ENCODE peak calls at places on chromosomes 2 and 18, in five cellular contexts. One of them, this sample, is unnamed.

GRCh38 chr2:35468271-35468670 is 887.3 kb upstream of the CRIM1 start:
- DNase-seq in brain microvascular endothelial cell: peak
- DNase-seq in aorta: no peak
- DNase-seq in endodermal cell: no peak
- DNase-seq in CD4-positive, alpha-beta T cell: no peak
- DNase-seq in this sample: no peak

GRCh38 chr2:229342376-229342775 is 71.3 kb upstream of the PID1 start:
- DNase-seq in brain microvascular endothelial cell: no peak
- DNase-seq in aorta: peak
- DNase-seq in endodermal cell: peak
- DNase-seq in CD4-positive, alpha-beta T cell: no peak
- DNase-seq in this sample: peak

GRCh38 chr2:225566798-225567197 is 167.3 kb downstream of the NYAP2 start:
- DNase-seq in brain microvascular endothelial cell: no peak
- DNase-seq in aorta: no peak
- DNase-seq in endodermal cell: no peak
- DNase-seq in CD4-positive, alpha-beta T cell: no peak
- DNase-seq in this sample: no peak

GRCh38 chr2:170554278-170554955 is 160.7 kb upstream of the SP5 start:
- DNase-seq in brain microvascular endothelial cell: peak
- DNase-seq in aorta: peak
- DNase-seq in endodermal cell: no peak
- DNase-seq in CD4-positive, alpha-beta T cell: no peak
- DNase-seq in this sample: peak

GRCh38 chr2:50143822-50144575 is 887.9 kb downstream of the NRXN1 start:
- DNase-seq in brain microvascular endothelial cell: peak
- DNase-seq in aorta: no peak
- DNase-seq in endodermal cell: peak
- DNase-seq in CD4-positive, alpha-beta T cell: no peak
- DNase-seq in this sample: peak

GRCh38 chr2:216298719-216299118 is 73.6 kb downstream of the MARCHF4 start:
- DNase-seq in brain microvascular endothelial cell: peak
- DNase-seq in aorta: no peak
- DNase-seq in endodermal cell: no peak
- DNase-seq in CD4-positive, alpha-beta T cell: no peak
- DNase-seq in this sample: peak

GRCh38 chr2:152635635-152636298 is 81.5 kb downstream of the PRPF40A start:
- DNase-seq in brain microvascular endothelial cell: peak
- DNase-seq in aorta: peak
- DNase-seq in endodermal cell: peak
- DNase-seq in CD4-positive, alpha-beta T cell: peak
- DNase-seq in this sample: peak

GRCh38 chr2:20478961-20479360 is 32.1 kb downstream of the RHOB start:
- DNase-seq in brain microvascular endothelial cell: no peak
- DNase-seq in aorta: no peak
- DNase-seq in endodermal cell: peak
- DNase-seq in CD4-positive, alpha-beta T cell: no peak
- DNase-seq in this sample: no peak

GRCh38 chr2:74845991-74846390 is 12.1 kb downstream of the HK2 start:
- DNase-seq in brain microvascular endothelial cell: no peak
- DNase-seq in aorta: no peak
- DNase-seq in endodermal cell: no peak
- DNase-seq in CD4-positive, alpha-beta T cell: no peak
- DNase-seq in this sample: no peak

GRCh38 chr2:223554923-223555322 is 47.2 kb downstream of the SCG2 start:
- DNase-seq in brain microvascular endothelial cell: no peak
- DNase-seq in aorta: no peak
- DNase-seq in endodermal cell: no peak
- DNase-seq in CD4-positive, alpha-beta T cell: no peak
- DNase-seq in this sample: no peak

GRCh38 chr2:217077841-217078407 is 218.1 kb upstream of the TNP1 start:
- DNase-seq in brain microvascular endothelial cell: no peak
- DNase-seq in aorta: no peak
- DNase-seq in endodermal cell: peak
- DNase-seq in CD4-positive, alpha-beta T cell: no peak
- DNase-seq in this sample: no peak

GRCh38 chr2:152582081-152582480 is 135.2 kb downstream of the PRPF40A start:
- DNase-seq in brain microvascular endothelial cell: no peak
- DNase-seq in aorta: no peak
- DNase-seq in endodermal cell: no peak
- DNase-seq in CD4-positive, alpha-beta T cell: no peak
- DNase-seq in this sample: no peak

GRCh38 chr2:176540995-176541394 is 271.8 kb downstream of the MTX2 start:
- DNase-seq in brain microvascular endothelial cell: no peak
- DNase-seq in aorta: no peak
- DNase-seq in endodermal cell: no peak
- DNase-seq in CD4-positive, alpha-beta T cell: no peak
- DNase-seq in this sample: no peak

GRCh38 chr2:212539145-212539880 is 711 bp upstream of the ERBB4 start:
- DNase-seq in brain microvascular endothelial cell: no peak
- DNase-seq in aorta: peak
- DNase-seq in endodermal cell: peak
- DNase-seq in CD4-positive, alpha-beta T cell: no peak
- DNase-seq in this sample: peak

GRCh38 chr2:149906871-149907270 is 319.3 kb upstream of the MMADHC start:
- DNase-seq in brain microvascular endothelial cell: no peak
- DNase-seq in aorta: no peak
- DNase-seq in endodermal cell: no peak
- DNase-seq in CD4-positive, alpha-beta T cell: no peak
- DNase-seq in this sample: no peak

GRCh38 chr2:149902104-149902503 is 314.5 kb upstream of the MMADHC start:
- DNase-seq in brain microvascular endothelial cell: no peak
- DNase-seq in aorta: peak
- DNase-seq in endodermal cell: no peak
- DNase-seq in CD4-positive, alpha-beta T cell: no peak
- DNase-seq in this sample: no peak

GRCh38 chr2:149903626-149904025 is 316.1 kb upstream of the MMADHC start:
- DNase-seq in brain microvascular endothelial cell: no peak
- DNase-seq in aorta: no peak
- DNase-seq in endodermal cell: no peak
- DNase-seq in CD4-positive, alpha-beta T cell: no peak
- DNase-seq in this sample: no peak

GRCh38 chr2:149904816-149905215 is 317.2 kb upstream of the MMADHC start:
- DNase-seq in brain microvascular endothelial cell: no peak
- DNase-seq in aorta: no peak
- DNase-seq in endodermal cell: no peak
- DNase-seq in CD4-positive, alpha-beta T cell: no peak
- DNase-seq in this sample: no peak

DNA sequence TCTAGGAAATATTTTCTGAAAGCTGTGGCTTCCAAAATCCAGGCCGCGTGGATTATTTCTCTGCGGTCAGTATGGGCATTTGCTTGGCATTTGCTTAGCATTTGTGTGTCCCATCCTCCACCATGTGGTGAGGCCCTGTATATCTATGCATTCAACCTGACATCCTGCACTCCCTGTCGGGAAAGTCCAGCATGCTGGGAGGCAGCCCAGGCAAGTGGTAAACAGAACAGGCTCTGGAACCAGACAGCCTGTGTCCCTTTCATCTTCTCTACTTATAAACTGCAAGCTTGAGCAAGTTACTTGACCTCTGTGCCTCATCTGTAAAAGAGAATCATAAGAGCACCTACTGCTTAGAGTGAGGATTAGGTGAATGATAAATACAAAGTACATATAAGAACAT is 316.8 kb upstream of the MMADHC start:
- DNase-seq in brain microvascular endothelial cell: no peak
- DNase-seq in aorta: no peak
- DNase-seq in endodermal cell: no peak
- DNase-seq in CD4-positive, alpha-beta T cell: no peak
- DNase-seq in this sample: no peak
- H3K27ac ChIP-seq in brain microvascular endothelial cell: no peak
- H3K27ac ChIP-seq in aorta: no peak
- H3K27ac ChIP-seq in endodermal cell: no peak
- H3K27ac ChIP-seq in CD4-positive, alpha-beta T cell: no peak
- H3K27ac ChIP-seq in this sample: no peak

GRCh38 chr2:78780864-78781583 is 244.5 kb upstream of the REG3G start:
- DNase-seq in brain microvascular endothelial cell: no peak
- DNase-seq in aorta: no peak
- DNase-seq in endodermal cell: no peak
- DNase-seq in CD4-positive, alpha-beta T cell: no peak
- DNase-seq in this sample: no peak
- H3K27ac ChIP-seq in brain microvascular endothelial cell: no peak
- H3K27ac ChIP-seq in aorta: no peak
- H3K27ac ChIP-seq in endodermal cell: no peak
- H3K27ac ChIP-seq in CD4-positive, alpha-beta T cell: no peak
- H3K27ac ChIP-seq in this sample: no peak

DNA sequence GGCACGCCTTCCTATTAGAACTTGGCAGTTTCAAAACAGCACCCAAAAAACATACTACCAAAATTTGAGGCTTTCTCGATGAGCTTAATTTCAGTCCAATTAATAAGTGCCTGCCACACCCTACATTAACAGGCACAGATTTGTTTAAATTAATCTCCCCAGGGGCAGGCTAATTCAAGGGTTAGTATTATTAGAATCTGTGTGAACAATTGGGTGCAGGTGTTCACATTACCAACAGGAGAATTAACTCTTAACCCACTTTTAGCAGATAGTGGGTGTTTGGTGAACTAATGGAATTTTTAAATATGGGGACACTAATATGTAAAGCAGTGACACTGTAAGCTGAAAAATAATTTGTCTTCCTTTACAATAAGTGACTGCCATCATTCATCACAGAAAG is 4.1 kb downstream of the MBD2 start:
- DNase-seq in brain microvascular endothelial cell: no peak
- DNase-seq in aorta: no peak
- DNase-seq in endodermal cell: no peak
- DNase-seq in CD4-positive, alpha-beta T cell: no peak
- DNase-seq in this sample: no peak
- H3K27ac ChIP-seq in brain microvascular endothelial cell: no peak
- H3K27ac ChIP-seq in aorta: no peak
- H3K27ac ChIP-seq in endodermal cell: no peak
- H3K27ac ChIP-seq in CD4-positive, alpha-beta T cell: no peak
- H3K27ac ChIP-seq in this sample: no peak

GRCh38 chr2:241030883-241031282 is 32.5 kb downstream of the SNED1 start:
- DNase-seq in brain microvascular endothelial cell: no peak
- DNase-seq in aorta: no peak
- DNase-seq in endodermal cell: no peak
- DNase-seq in CD4-positive, alpha-beta T cell: no peak
- DNase-seq in this sample: no peak
- H3K27ac ChIP-seq in brain microvascular endothelial cell: no peak
- H3K27ac ChIP-seq in aorta: no peak
- H3K27ac ChIP-seq in endodermal cell: no peak
- H3K27ac ChIP-seq in CD4-positive, alpha-beta T cell: no peak
- H3K27ac ChIP-seq in this sample: no peak

DNA sequence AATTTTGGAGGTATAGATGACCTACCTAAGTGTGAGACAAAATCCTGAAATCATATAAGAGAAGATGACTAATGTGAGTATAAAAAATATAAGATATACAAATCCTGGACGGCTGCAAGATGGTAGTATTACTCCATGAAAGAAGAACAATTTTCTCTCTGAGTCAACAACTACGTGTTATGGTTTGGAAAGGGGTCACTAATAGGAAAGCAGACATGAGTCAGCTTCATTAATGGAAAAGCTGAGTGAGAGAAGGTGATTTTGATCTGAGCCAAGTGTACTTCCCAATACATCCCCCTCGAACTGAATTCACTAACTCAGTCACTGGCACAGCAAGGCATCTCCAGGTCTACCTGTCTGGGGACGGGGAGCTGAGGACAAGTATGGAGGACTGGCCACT is 20.1 kb upstream of the SELENOI start:
- DNase-seq in brain microvascular endothelial cell: no peak
- DNase-seq in aorta: no peak
- DNase-seq in endodermal cell: no peak
- DNase-seq in CD4-positive, alpha-beta T cell: no peak
- DNase-seq in this sample: no peak
- H3K27ac ChIP-seq in brain microvascular endothelial cell: no peak
- H3K27ac ChIP-seq in aorta: no peak
- H3K27ac ChIP-seq in endodermal cell: no peak
- H3K27ac ChIP-seq in CD4-positive, alpha-beta T cell: no peak
- H3K27ac ChIP-seq in this sample: no peak

DNA sequence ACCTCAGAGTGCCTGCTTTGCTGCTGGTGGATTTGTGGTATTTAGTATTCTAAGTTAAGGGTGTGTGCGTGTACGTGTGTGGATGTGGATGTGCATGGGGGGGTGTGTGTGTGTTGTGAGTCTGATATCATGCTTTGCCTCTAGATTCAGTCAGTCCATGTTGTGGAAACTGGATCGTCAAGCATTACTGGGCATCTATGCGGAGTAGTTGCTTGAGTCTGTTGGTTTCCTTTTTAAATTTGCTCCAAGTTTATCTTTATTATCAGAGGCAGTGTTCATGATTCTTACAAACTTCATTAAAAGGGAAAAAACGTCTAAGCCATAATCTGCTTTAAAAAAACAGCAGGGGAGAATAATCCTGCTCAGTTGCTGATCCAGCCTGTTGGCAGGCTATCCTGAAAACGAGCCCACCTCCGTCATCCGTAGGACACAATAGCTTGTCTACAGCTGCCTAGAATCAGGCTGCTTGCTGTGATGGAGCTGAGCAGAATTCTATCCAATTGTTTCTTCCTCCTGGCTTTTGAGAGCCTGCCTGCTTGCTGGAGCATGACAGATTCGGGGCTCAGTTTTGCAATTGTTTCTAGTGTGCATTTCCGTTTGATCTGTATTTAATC is 6.7 kb downstream of the SH3RF3 start:
- DNase-seq in brain microvascular endothelial cell: no peak
- DNase-seq in aorta: no peak
- DNase-seq in endodermal cell: no peak
- DNase-seq in CD4-positive, alpha-beta T cell: no peak
- DNase-seq in this sample: no peak
- H3K27ac ChIP-seq in brain microvascular endothelial cell: no peak
- H3K27ac ChIP-seq in aorta: no peak
- H3K27ac ChIP-seq in endodermal cell: peak
- H3K27ac ChIP-seq in CD4-positive, alpha-beta T cell: no peak
- H3K27ac ChIP-seq in this sample: no peak

DNA sequence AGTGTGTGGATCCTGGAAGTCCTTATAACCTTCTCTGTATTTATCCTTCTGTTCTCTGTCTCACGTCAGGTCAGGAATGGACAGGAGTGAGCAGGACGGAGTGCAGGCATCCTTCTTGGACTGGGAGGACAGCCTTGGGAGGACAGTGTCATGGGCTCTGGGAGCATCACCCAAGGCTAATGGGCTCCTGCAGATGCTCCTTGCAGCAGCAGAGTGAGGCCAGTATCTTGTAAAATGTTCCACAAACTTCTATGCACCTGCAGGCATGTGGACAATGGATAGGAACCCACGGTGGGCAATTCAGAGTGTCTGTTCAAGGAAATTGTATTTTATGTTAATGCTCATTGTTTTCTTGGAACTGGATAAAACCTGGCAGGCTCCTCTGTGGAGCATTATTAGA is 176.2 kb downstream of the RNF144A start:
- DNase-seq in brain microvascular endothelial cell: no peak
- DNase-seq in aorta: no peak
- DNase-seq in endodermal cell: no peak
- DNase-seq in CD4-positive, alpha-beta T cell: no peak
- DNase-seq in this sample: no peak
- H3K27ac ChIP-seq in brain microvascular endothelial cell: no peak
- H3K27ac ChIP-seq in aorta: no peak
- H3K27ac ChIP-seq in endodermal cell: no peak
- H3K27ac ChIP-seq in CD4-positive, alpha-beta T cell: no peak
- H3K27ac ChIP-seq in this sample: no peak

DNA sequence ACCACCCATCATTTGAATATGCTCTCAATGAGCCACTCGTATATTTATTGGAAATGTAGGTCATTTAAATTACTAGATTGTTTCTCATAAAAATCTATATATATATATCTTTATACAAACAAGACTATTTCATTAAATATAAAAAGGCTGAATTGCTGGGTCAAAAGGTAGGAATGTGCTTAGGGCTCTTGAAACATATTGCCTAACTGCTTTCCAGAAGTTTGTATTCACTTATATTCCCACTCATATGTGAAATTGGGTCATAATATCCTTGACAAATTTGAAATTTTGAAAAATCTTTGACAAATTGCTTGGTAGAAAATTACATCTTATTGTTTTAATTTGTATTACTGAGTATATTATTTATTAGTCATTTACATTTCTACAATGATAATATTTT is 999.8 kb upstream of the CDH2 start:
- DNase-seq in brain microvascular endothelial cell: no peak
- DNase-seq in aorta: no peak
- DNase-seq in endodermal cell: no peak
- DNase-seq in CD4-positive, alpha-beta T cell: no peak
- DNase-seq in this sample: no peak
- H3K27ac ChIP-seq in brain microvascular endothelial cell: no peak
- H3K27ac ChIP-seq in aorta: no peak
- H3K27ac ChIP-seq in endodermal cell: no peak
- H3K27ac ChIP-seq in CD4-positive, alpha-beta T cell: no peak
- H3K27ac ChIP-seq in this sample: no peak

This sample was measured in RWPE1.